ENCODE peak calls at places on chromosomes 11 and 22, in five cellular contexts. Y is EL, U is HFF-Myc, F is mucosa of gallbladder, D is lower lobe of right lung. P is an unnamed sample.

GRCh38 chr11:121459413-121460041 is 6.8 kb upstream of the SORL1-AS1 start:
- DNase-seq in Y (no peak), U (no peak), F (no peak), D (no peak), P (no peak)

GRCh38 chr11:77449060-77449521 is 24.8 kb downstream of the PAK1 start:
- DNase-seq in Y (no peak), U (no peak), F (no peak), D (no peak), P (no peak)

GRCh38 chr11:57566035-57566504 is 1.4 kb downstream of the UBE2L6 start:
- DNase-seq in Y (peak), U (no peak), F (peak), D (no peak), P (no peak)

GRCh38 chr22:48957311-48957986 is 870.2 kb downstream of the BRD1 start:
- DNase-seq in Y (no peak), U (no peak), F (peak), D (no peak), P (no peak)

GRCh38 chr11:2390871-2391662 is 9.5 kb upstream of the TSSC4 start:
- DNase-seq in Y (peak), U (peak), F (no peak), D (no peak), P (no peak)

GRCh38 chr11:78564037-78564888 is 10.4 kb downstream of the NARS2 start:
- DNase-seq in Y (peak), U (peak), F (peak), D (no peak), P (peak)

GRCh38 chr22:44590291-44590690 is 92.3 kb upstream of the RTL6 start:
- DNase-seq in Y (no peak), U (no peak), F (no peak), D (no peak), P (no peak)

GRCh38 chr22:25845985-25846745 is 104.2 kb downstream of the MYO18B start:
- DNase-seq in Y (peak), U (no peak), F (no peak), D (no peak), P (no peak)

GRCh38 chr11:502288-503178 is 4.5 kb downstream of the RNH1 start:
- DNase-seq in Y (no peak), U (no peak), F (no peak), D (no peak), P (no peak)

GRCh38 chr11:129840236-129840635 is 24.6 kb downstream of the TMEM45B start:
- DNase-seq in Y (no peak), U (no peak), F (peak), D (no peak), P (no peak)

GRCh38 chr22:39236321-39237275 is 8.2 kb downstream of the PDGFB start:
- DNase-seq in Y (no peak), U (no peak), F (peak), D (peak), P (no peak)

GRCh38 chr11:20839231-20839630 is 169.8 kb downstream of the NELL1 start:
- DNase-seq in Y (no peak), U (no peak), F (no peak), D (no peak), P (no peak)

GRCh38 chr11:94776351-94777321 is 8.5 kb downstream of the AMOTL1 start:
- DNase-seq in Y (peak), U (no peak), F (no peak), D (peak), P (no peak)

GRCh38 chr11:74685338-74685737 is 45.9 kb downstream of the CHRDL2 start:
- DNase-seq in Y (no peak), U (no peak), F (no peak), D (peak), P (no peak)

GRCh38 chr11:111300569-111300968 is 2.2 kb downstream of the POU2AF3 start:
- DNase-seq in Y (no peak), U (no peak), F (no peak), D (no peak), P (no peak)

GRCh38 chr22:36244522-36245391 is 5.4 kb upstream of the APOL2 start:
- DNase-seq in Y (peak), U (no peak), F (no peak), D (no peak), P (no peak)

GRCh38 chr11:69089258-69089657 is 40.5 kb downstream of the TPCN2 start:
- DNase-seq in Y (peak), U (peak), F (peak), D (no peak), P (no peak)

GRCh38 chr11:129215506-129216245 is 23.6 kb upstream of the ARHGAP32 start:
- DNase-seq in Y (no peak), U (no peak), F (no peak), D (no peak), P (no peak)

GRCh38 chr11:71322192-71322735 is 69.9 kb upstream of the SHANK2 start:
- DNase-seq in Y (no peak), U (no peak), F (no peak), D (no peak), P (no peak)

GRCh38 chr11:130006929-130007328 is 4.3 kb upstream of the PRDM10 start:
- DNase-seq in Y (no peak), U (no peak), F (no peak), D (no peak), P (no peak)